ENCODE peak calls at places on chromosomes 2 and 18, in four cellular contexts. G is astrocyte, U is PC-3, A is right lobe of liver. I is an unnamed sample. For H3K9me3, the result is how much of the 10 kb centered on the place peaks cover.

GRCh38 chr2:215028231-215028630 is 110.2 kb downstream of the ABCA12 start:
- DNase-seq in G (peak), U (peak), A (no peak), I (peak)

GRCh38 chr2:188410504-188411235 is 119.0 kb downstream of the GULP1 start:
- DNase-seq in G (peak), U (peak), A (no peak), I (no peak)

GRCh38 chr2:18125279-18125678 is 246.8 kb downstream of the KCNS3 start:
- DNase-seq in G (no peak), U (no peak), A (no peak), I (no peak)

GRCh38 chr18:48979944-48980890 is 29.5 kb upstream of the SMAD7 start:
- DNase-seq in G (peak), U (no peak), A (no peak), I (no peak)

GRCh38 chr2:221485500-221485870 is 86.6 kb downstream of the EPHA4 start:
- DNase-seq in G (peak), U (no peak), A (no peak), I (no peak)

GRCh38 chr2:23418490-23418911 is 33.5 kb downstream of the KLHL29 start:
- DNase-seq in G (peak), U (peak), A (no peak), I (peak)

GRCh38 chr2:96542357-96542977 is 5.9 kb downstream of the ARID5A start:
- DNase-seq in G (no peak), U (no peak), A (no peak), I (no peak)

GRCh38 chr18:21896732-21897336 is 156.2 kb downstream of the MIB1 start:
- DNase-seq in G (no peak), U (no peak), A (no peak), I (no peak)

GRCh38 chr2:118440699-118441098 is 352.4 kb downstream of the INSIG2 start:
- DNase-seq in G (no peak), U (no peak), A (no peak), I (no peak)

GRCh38 chr2:162890690-162891311 is 52.2 kb upstream of the KCNH7 start:
- DNase-seq in G (peak), U (peak), A (no peak), I (no peak)

GRCh38 chr2:121362776-121363175 is 77.8 kb upstream of the TFCP2L1 start:
- DNase-seq in G (no peak), U (no peak), A (no peak), I (no peak)

GRCh38 chr2:177596866-177597265 is 204.3 kb downstream of the AGPS start:
- DNase-seq in G (no peak), U (no peak), A (no peak), I (no peak)

GRCh38 chr2:180763249-180763989 is 217.0 kb upstream of the UBE2E3 start:
- DNase-seq in G (no peak), U (peak), A (no peak), I (no peak)

GRCh38 chr18:59907172-59907571 is 7.4 kb downstream of the PMAIP1 start:
- DNase-seq in G (no peak), U (no peak), A (no peak), I (no peak)

GRCh38 chr2:241767464-241768250 is 9.0 kb upstream of the GAL3ST2 start:
- DNase-seq in G (no peak), U (no peak), A (no peak), I (no peak)

GRCh38 chr18:7784171-7784570 is 217.1 kb downstream of the PTPRM start:
- DNase-seq in G (no peak), U (no peak), A (no peak), I (no peak)

GRCh38 chr2:118386636-118387302 is 298.5 kb downstream of the INSIG2 start:
- DNase-seq in G (peak), U (peak), A (no peak), I (peak)

GRCh38 chr2:44768438-44769236 is 172.9 kb upstream of the SIX3 start:
- DNase-seq in G (no peak), U (no peak), A (no peak), I (no peak)

GRCh38 chr2:238097988-238098853 is 1.9 kb upstream of the ESPNL start:
- DNase-seq in G (peak), U (peak), A (peak), I (peak)

GRCh38 chr18:47912794-47913594 is 17.5 kb downstream of the SMAD2 start:
- DNase-seq in G (no peak), U (no peak), A (no peak), I (no peak)

GRCh38 chr2:24824966-24825882 is 32.0 kb downstream of the CENPO start:
- DNase-seq in G (no peak), U (peak), A (no peak), I (no peak)

GRCh38 chr18:78479443-78479842 is 500.2 kb upstream of the SALL3 start:
- DNase-seq in G (no peak), U (no peak), A (no peak), I (no peak)

GRCh38 chr2:4219571-4219970 is 516.2 kb downstream of the DCDC2C start:
- DNase-seq in G (no peak), U (no peak), A (no peak), I (no peak)

GRCh38 chr2:11977766-11978524 is 231.5 kb downstream of the LPIN1 start:
- DNase-seq in G (no peak), U (no peak), A (no peak), I (no peak)
- H3K9me3 ChIP-seq in G (under half), U (under half), A (under half), I (under half)

DNA sequence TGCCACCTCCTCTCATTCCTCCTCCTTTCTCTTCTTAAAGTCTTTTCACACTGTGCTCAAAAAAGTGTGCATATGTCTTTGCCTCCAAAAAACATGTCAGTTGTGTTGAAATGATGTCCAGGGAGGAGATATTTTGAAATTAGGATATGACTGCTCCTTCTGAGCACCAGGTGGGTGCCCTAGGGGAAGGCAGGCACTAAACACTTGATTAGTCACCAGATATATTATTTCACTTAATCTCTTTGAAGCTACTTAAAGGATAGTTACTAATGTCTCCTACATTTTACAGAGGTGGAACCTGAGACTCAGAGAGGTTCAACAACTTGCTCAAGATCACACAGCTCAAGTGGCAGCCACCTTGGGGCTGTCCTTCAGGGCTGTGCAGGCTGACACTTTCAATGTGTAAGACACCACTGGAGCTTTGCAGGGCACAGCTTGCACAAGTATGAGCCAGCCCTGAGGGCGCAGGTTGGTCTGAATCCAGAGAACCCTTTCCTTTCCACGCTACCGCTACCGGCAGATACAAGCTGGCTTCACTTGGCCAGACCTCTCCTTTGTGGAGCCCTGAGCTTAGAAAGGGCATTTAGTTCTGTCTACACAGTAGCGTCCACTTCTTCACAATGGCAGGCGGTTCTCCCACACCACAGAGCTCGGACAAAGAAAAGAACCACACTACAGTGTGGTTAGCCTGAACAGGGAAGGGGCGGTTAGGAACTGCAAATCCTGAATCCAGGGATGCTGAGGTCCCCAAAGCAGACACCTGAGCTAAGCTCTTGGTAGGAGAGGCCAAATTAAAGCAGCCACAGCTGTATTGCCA is 16.4 kb downstream of the ALPK2 start:
- DNase-seq in G (no peak), U (peak), A (no peak), I (no peak)
- H3K27ac ChIP-seq in G (no peak), U (no peak), A (no peak), I (no peak)

GRCh38 chr18:41099451-41099850 is 855.6 kb upstream of the PIK3C3 start:
- DNase-seq in G (peak), U (no peak), A (no peak), I (no peak)

GRCh38 chr18:41096504-41096903 is 858.5 kb upstream of the PIK3C3 start:
- DNase-seq in G (peak), U (peak), A (no peak), I (no peak)
- TF ChIP-seq CTCF in G (peak), U (peak), A (no peak), I (peak)

DNA sequence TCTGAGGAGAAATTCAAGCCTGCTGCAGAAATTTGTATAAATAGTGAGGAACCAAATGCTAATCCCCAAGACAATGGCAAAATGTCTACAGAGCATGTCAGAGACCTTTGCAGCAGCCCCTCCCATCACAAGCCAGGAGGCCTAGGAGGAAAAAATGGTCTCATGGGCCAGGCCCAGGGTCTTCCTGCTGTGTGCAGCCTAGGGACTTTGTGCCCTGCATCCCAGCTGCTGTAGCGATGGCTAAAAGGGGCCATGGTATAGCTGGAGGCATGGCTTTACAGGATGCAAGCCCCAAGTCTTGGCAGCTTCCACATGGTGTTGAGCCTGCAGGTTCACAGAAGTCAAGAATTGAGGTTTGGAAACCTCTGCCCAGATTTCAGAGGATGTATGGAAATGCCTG is 191.2 kb upstream of the BCL2L11 start:
- DNase-seq in G (no peak), U (no peak), A (no peak), I (no peak)
- H3K9me3 ChIP-seq in G (under half), U (under half), A (under half), I (under half)

GRCh38 chr2:207163815-207164747 is 1.7 kb downstream of the KLF7 start:
- DNase-seq in G (peak), U (peak), A (peak), I (no peak)

GRCh38 chr2:207161724-207162123 is 4.0 kb downstream of the KLF7 start:
- DNase-seq in G (peak), U (peak), A (no peak), I (no peak)

GRCh38 chr2:207161247-207161646 is 4.5 kb downstream of the KLF7 start:
- DNase-seq in G (no peak), U (no peak), A (no peak), I (no peak)

GRCh38 chr2:207162319-207162718 is 3.4 kb downstream of the KLF7 start:
- DNase-seq in G (peak), U (no peak), A (no peak), I (no peak)

DNA sequence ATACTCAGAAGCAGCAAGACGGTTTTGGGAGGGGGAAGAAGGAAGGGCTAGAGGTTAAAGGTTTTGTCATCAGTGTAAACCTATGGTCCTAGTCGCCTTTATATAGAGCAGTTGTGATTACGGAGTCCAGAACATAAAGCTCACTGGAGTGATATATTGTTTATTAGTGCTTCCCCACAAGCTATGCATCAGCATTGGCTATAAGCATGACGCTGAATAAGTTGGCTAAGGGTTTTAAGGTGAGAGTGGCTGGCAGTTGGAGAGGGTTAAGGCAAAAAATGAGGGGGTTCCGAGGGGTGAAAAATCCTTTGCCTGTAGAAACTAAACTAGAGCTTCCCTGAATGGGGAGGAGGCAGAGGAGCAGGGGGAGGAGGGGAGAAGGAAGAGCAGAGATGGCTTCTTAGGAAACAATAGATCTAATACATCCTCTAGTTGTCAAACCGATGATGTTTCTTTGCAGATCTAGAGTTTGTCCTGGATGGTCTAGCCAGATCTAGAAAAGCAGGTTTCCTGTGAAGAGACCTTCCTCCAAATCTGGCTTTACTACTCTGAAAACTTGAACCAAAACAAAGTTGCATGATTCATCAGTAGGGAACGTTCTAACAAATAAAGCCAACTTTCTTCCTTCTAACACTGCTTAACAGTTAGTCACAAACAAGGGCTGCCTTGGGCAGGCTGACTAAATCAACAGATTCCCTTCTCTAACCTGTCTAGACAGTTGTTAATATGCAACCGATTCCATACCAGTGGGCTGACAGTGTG is 2.5 kb downstream of the KLF7 start:
- DNase-seq in G (peak), U (peak), A (peak), I (peak)
- H3K27ac ChIP-seq in G (peak), U (peak), A (peak), I (peak)

DNA sequence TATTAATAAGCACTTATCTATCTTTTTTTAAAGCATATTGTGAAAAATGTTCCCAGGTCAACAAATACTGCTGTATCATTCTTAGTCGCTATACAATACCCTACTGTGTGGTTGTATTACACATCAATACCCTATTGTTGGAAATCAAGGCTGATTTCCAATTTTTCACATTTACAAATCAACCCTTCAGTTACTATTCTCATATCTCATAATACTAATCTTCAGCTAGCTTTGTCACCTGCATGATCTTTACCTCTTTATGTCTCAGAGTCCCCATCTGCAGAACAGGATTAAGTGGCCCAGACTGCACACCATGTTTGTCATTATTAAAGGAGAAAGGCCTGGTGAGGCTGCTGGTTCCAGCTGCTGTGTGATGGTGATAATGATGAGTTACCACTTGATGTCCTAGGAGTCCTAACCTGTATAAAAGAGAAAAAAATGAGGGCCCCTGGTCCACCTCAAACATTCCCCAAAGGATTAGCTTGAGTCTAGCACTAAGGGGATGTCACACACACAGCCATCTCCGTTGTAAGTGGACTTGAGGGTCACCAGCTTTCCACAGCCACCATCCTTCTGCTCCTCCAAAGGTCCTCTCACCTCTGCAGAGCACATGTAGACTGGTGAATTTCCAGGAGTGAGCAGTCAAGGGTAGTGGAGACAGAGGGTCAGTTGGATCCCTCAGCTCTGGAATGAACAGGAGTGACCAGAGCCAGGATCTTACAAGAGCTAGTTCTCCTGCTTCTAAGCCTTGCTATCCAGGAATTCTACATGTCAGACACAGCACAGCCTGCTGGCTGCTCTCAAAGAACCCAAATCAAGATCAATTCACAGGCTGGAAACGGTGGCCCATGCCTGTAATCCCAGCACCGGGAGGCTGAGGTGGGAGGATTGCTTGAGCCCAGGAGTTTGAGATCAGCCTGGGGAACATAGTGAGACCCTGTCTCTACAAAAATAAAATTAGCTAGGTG is 36.0 kb upstream of the BIN1 start:
- DNase-seq in G (no peak), U (no peak), A (no peak), I (no peak)
- TF ChIP-seq CTCF in G (no peak), U (no peak), A (no peak), I (peak)

GRCh38 chr2:239926587-239927234 is 98.4 kb downstream of the NDUFA10 start:
- DNase-seq in G (peak), U (no peak), A (no peak), I (no peak)
- H3K9me3 ChIP-seq in G (under half), U (under half), A (under half), I (under half)